ENCODE peak calls at places on chromosomes 1 and 21, in seven cellular contexts. R is GM12878, L is GM23248, U is right cardiac atrium, C is heart left ventricle, A is lower leg skin, J is ovary. P is an unnamed sample.

GRCh38 chr1:227451954-227452353 is 111.4 kb upstream of the ZNF678 start:
- DNase-seq in A (no peak), L (no peak), J (no peak), R (no peak), U (no peak), C (no peak), P (no peak)

GRCh38 chr1:168732736-168733135 is 3.7 kb upstream of the DPT start:
- DNase-seq in C (no peak), J (no peak), R (no peak), L (no peak), A (no peak), U (no peak), P (no peak)

GRCh38 chr1:185155600-185156320 is 993 bp downstream of the TRMT1L start:
- DNase-seq in C (no peak), L (peak; percentile 86), U (no peak), A (no peak), R (peak; percentile 20), J (no peak), P (peak; percentile 24)

GRCh38 chr1:228011721-228012311 is 5.0 kb downstream of the WNT3A start:
- DNase-seq in R (no peak), J (peak; percentile 1), C (no peak), A (peak; percentile 66), L (no peak), U (no peak), P (no peak)

GRCh38 chr1:225733254-225733653 is 44.4 kb upstream of the SRP9 start:
- DNase-seq in J (no peak), A (no peak), C (no peak), L (no peak), U (no peak), R (no peak), P (no peak)

GRCh38 chr1:164712131-164713031 is 153.4 kb downstream of the PBX1 start:
- DNase-seq in L (peak; percentile 70), J (peak; percentile 46), C (peak; percentile 42), R (no peak), U (peak; percentile 61), A (no peak), P (no peak)

GRCh38 chr1:9279172-9279840 is 13.4 kb upstream of the SPSB1 start:
- DNase-seq in J (no peak), C (no peak), A (no peak), L (peak; percentile 40), R (no peak), U (no peak), P (no peak)

GRCh38 chr1:14090062-14090461 is 390.1 kb downstream of the PRDM2 start:
- DNase-seq in U (no peak), C (no peak), R (no peak), J (no peak), A (no peak), L (no peak), P (no peak)

GRCh38 chr1:93908394-93909145 is 660 bp downstream of the GCLM start:
- DNase-seq in U (peak; percentile 38), A (no peak), R (no peak), J (peak; percentile 55), C (peak; percentile 41), L (peak; percentile 60), P (peak; percentile 72)

GRCh38 chr1:214331827-214332423 is 51.0 kb downstream of the SMYD2 start:
- DNase-seq in A (no peak), C (no peak), U (no peak), L (peak; percentile 65), J (no peak), R (no peak), P (no peak)

GRCh38 chr1:158039380-158039779 is 45.9 kb downstream of the KIRREL1 start:
- DNase-seq in R (no peak), C (no peak), J (no peak), L (peak; percentile 74), U (no peak), A (no peak), P (no peak)

GRCh38 chr1:55015731-55016620 is 17.2 kb downstream of the BSND start:
- DNase-seq in A (no peak), J (no peak), R (no peak), U (no peak), C (no peak), L (peak; percentile 64), P (no peak)

GRCh38 chr21:42423197-42423675 is 19.5 kb downstream of the UBASH3A start:
- DNase-seq in C (no peak), L (no peak), A (peak; percentile 56), U (no peak), J (no peak), R (peak; percentile 79), P (no peak)

GRCh38 chr1:53025034-53025777 is 36.8 kb upstream of the PODN start:
- DNase-seq in A (no peak), L (peak; percentile 88), U (peak; percentile 74), C (peak; percentile 57), R (no peak), J (peak; percentile 70), P (no peak)

GRCh38 chr1:33004628-33005027 is 32.1 kb downstream of the AK2 start:
- DNase-seq in A (no peak), L (peak; percentile 73), C (no peak), U (no peak), R (no peak), J (no peak), P (no peak)

GRCh38 chr1:176601358-176601757 is 138.4 kb downstream of the PAPPA2 start:
- DNase-seq in L (peak; percentile 30), J (no peak), U (no peak), C (no peak), R (no peak), A (no peak), P (no peak)

GRCh38 chr1:98794196-98794886 is 132.8 kb downstream of the SNX7 start:
- DNase-seq in L (peak; percentile 75), J (no peak), A (no peak), R (peak; percentile 15), C (peak; percentile 23), U (no peak), P (no peak)

GRCh38 chr21:42149656-42150457 is 69.1 kb upstream of the ABCG1 start:
- DNase-seq in U (no peak), R (no peak), L (no peak), C (no peak), J (no peak), A (peak; percentile 74), P (no peak)

GRCh38 chr1:248618878-248619277 is 16.0 kb downstream of the OR2T11 start:
- DNase-seq in U (peak; percentile 18), L (peak; percentile 76), A (no peak), C (peak; percentile 40), J (no peak), R (no peak), P (no peak)

GRCh38 chr1:115807723-115808122 is 33.2 kb downstream of the NHLH2 start:
- DNase-seq in L (peak; percentile 83), R (peak; percentile 13), U (no peak), J (no peak), A (no peak), C (peak; percentile 36), P (no peak)

GRCh38 chr1:24699628-24700027 is 45.6 kb upstream of the CLIC4 start:
- DNase-seq in J (no peak), U (no peak), L (no peak), R (no peak), C (no peak), A (no peak), P (no peak)

GRCh38 chr1:206004821-206005220 is 1.6 kb upstream of the RAB7B start:
- DNase-seq in C (peak; percentile 58), A (peak; percentile 86), J (no peak), L (no peak), R (no peak), U (no peak), P (no peak)

DNA sequence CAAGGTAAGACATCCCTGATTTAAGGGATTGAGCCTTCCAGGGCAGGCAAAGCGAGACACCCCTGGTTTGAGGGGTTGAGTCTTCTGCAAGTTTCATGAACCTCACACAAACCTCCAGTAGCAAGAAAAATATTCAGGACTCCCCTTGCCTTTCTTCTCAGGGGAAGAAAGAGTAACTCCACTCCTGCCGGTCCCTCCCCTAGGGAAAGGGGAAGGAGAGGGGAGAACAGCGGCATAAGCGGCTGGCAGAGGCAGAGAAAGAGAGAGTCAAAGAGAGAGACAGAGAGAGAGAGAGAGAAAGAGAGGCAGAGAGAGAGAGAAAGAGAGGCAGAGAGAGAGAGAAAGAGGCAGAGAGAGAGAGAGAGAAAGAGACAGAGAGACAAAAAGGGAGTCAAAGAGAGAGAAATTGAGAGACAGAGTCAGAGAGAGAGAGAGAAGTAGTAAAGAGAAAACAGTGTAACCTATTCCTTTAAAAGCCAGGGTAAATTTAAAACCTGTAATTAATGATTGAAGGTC is 29.5 kb upstream of the CBR3 start:
- DNase-seq in J (no peak), R (no peak), C (no peak), A (no peak), U (no peak), L (no peak), P (no peak)
- H3K4me3 ChIP-seq in J (no peak overlapping the region), R (no peak overlapping the region), C (no peak overlapping the region), A (no peak overlapping the region), U (no peak overlapping the region), L (no peak overlapping the region), P (no peak overlapping the region)

GRCh38 chr1:64471218-64471719 is 1.3 kb downstream of the CACHD1 start:
- DNase-seq in U (peak; percentile 38), R (no peak), J (peak; percentile 64), A (peak; percentile 90), C (peak; percentile 52), L (peak; percentile 59), P (peak; percentile 7)
- H3K4me3 ChIP-seq in U (peak overlapping the region; percentile 77), R (no peak overlapping the region), J (peak overlapping the region; percentile 61), A (peak overlapping the region; percentile 75), C (peak overlapping the region; percentile 76), L (peak overlapping the region; percentile 81), P (no peak overlapping the region)

GRCh38 chr1:3393024-3393986 is 61.2 kb upstream of the ARHGEF16 start:
- DNase-seq in J (no peak), C (peak; percentile 76), A (no peak), U (peak; percentile 71), L (peak; percentile 27), R (no peak), P (no peak)
- H3K4me3 ChIP-seq in J (no peak overlapping the region), C (peak overlapping the region; percentile 23), A (no peak overlapping the region), U (peak overlapping the region; percentile 61), L (peak overlapping the region; percentile 18), R (no peak overlapping the region), P (no peak overlapping the region)

GRCh38 chr1:150262388-150263320 is 5.1 kb downstream of the CA14 start:
- DNase-seq in R (no peak), U (no peak), J (no peak), A (no peak), C (no peak), L (no peak), P (no peak)

GRCh38 chr1:150259758-150260669 is 2.4 kb downstream of the CA14 start:
- DNase-seq in R (no peak), A (no peak), L (no peak), J (peak; percentile 72), U (no peak), C (peak; percentile 68), P (no peak)

GRCh38 chr1:150261367-150261766 is 3.8 kb downstream of the CA14 start:
- DNase-seq in R (no peak), J (no peak), U (no peak), A (no peak), C (no peak), L (no peak), P (no peak)

GRCh38 chr1:150259217-150259616 is 1.6 kb downstream of the CA14 start:
- DNase-seq in A (no peak), C (no peak), U (no peak), L (no peak), R (no peak), J (peak; percentile 46), P (no peak)

DNA sequence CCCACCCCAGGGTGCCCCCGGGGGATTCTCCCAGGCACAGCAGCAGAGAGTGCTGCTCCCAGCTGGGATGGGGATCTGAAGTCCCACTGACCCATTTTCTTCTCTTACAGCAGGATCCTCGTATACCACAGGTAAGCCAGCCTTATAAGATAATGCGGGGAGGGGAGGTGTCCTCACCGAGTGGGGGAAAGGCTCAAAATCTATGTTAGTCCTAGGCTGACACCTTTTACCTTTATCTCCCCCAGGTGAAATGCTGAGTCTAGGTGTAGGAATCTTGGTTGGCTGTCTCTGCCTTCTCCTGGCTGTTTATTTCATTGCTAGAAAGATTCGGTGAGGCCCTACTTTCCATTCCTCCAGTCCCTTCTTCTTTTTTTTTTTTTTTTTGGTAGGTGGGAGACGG is 5.3 kb downstream of the APH1A start:
- DNase-seq in J (no peak), A (no peak), U (no peak), R (no peak), C (no peak), L (no peak), P (no peak)
- H3K4me3 ChIP-seq in J (no peak overlapping the region), A (no peak overlapping the region), U (no peak overlapping the region), R (no peak overlapping the region), C (no peak overlapping the region), L (no peak overlapping the region), P (no peak overlapping the region)